ENCODE peak calls at places on chromosomes 16 and 17, in four cellular contexts. One of them, this sample, is unnamed.
A peak's percentile ranks its signal among the peaks of the same experiment; 100 is the strongest.

GRCh38 chr16:79571753-79572544 is 28.6 kb downstream of the MAF start:
- DNase-seq in activated CD8-positive, alpha-beta T cell treated with anti-CD3 and anti-CD28 coated beads, Interleukin-2, amount 10 ng/mL, durations not matched to agents 7 days and 5 days: no peak
- DNase-seq in activated naive CD8-positive, alpha-beta T cell treated with anti-CD3 and anti-CD28 coated beads for 36 hours: no peak
- DNase-seq in kidney tubule cell: no peak
- DNase-seq in this sample: no peak

GRCh38 chr16:2969545-2970521 is 685 bp downstream of the PAQR4 start:
- DNase-seq in activated naive CD8-positive, alpha-beta T cell treated with anti-CD3 and anti-CD28 coated beads for 36 hours: peak; percentile 91
- DNase-seq in activated CD8-positive, alpha-beta T cell treated with anti-CD3 and anti-CD28 coated beads, Interleukin-2, amount 10 ng/mL, durations not matched to agents 7 days and 5 days: peak; percentile 88
- DNase-seq in kidney tubule cell: peak; percentile 74
- DNase-seq in this sample: no peak

GRCh38 chr16:1450218-1450617 is 5.9 kb upstream of the CCDC154 start:
- DNase-seq in activated naive CD8-positive, alpha-beta T cell treated with anti-CD3 and anti-CD28 coated beads for 36 hours: no peak
- DNase-seq in activated CD8-positive, alpha-beta T cell treated with anti-CD3 and anti-CD28 coated beads, Interleukin-2, amount 10 ng/mL, durations not matched to agents 7 days and 5 days: no peak
- DNase-seq in kidney tubule cell: no peak
- DNase-seq in this sample: no peak

GRCh38 chr17:2250140-2251095 is 53.2 kb downstream of the SMG6 start:
- DNase-seq in kidney tubule cell: no peak
- DNase-seq in activated naive CD8-positive, alpha-beta T cell treated with anti-CD3 and anti-CD28 coated beads for 36 hours: peak; percentile 49
- DNase-seq in activated CD8-positive, alpha-beta T cell treated with anti-CD3 and anti-CD28 coated beads, Interleukin-2, amount 10 ng/mL, durations not matched to agents 7 days and 5 days: peak; percentile 74
- DNase-seq in this sample: no peak

GRCh38 chr17:41049110-41049509 is 2.0 kb upstream of the KRTAP2-1 start:
- DNase-seq in activated CD8-positive, alpha-beta T cell treated with anti-CD3 and anti-CD28 coated beads, Interleukin-2, amount 10 ng/mL, durations not matched to agents 7 days and 5 days: no peak
- DNase-seq in activated naive CD8-positive, alpha-beta T cell treated with anti-CD3 and anti-CD28 coated beads for 36 hours: no peak
- DNase-seq in kidney tubule cell: peak; percentile 81
- DNase-seq in this sample: no peak

GRCh38 chr16:30609002-30609927 is 924 bp downstream of the ZNF689 start:
- DNase-seq in activated CD8-positive, alpha-beta T cell treated with anti-CD3 and anti-CD28 coated beads, Interleukin-2, amount 10 ng/mL, durations not matched to agents 7 days and 5 days: peak; percentile 53
- DNase-seq in kidney tubule cell: peak; percentile 54
- DNase-seq in activated naive CD8-positive, alpha-beta T cell treated with anti-CD3 and anti-CD28 coated beads for 36 hours: peak; percentile 56
- DNase-seq in this sample: no peak

GRCh38 chr16:30533748-30534367 is 800 bp downstream of the ZNF747 start:
- DNase-seq in kidney tubule cell: peak; percentile 20
- DNase-seq in activated naive CD8-positive, alpha-beta T cell treated with anti-CD3 and anti-CD28 coated beads for 36 hours: peak; percentile 24
- DNase-seq in activated CD8-positive, alpha-beta T cell treated with anti-CD3 and anti-CD28 coated beads, Interleukin-2, amount 10 ng/mL, durations not matched to agents 7 days and 5 days: peak; percentile 42
- DNase-seq in this sample: no peak

GRCh38 chr16:88195021-88195581 is 187.7 kb upstream of the ZNF469 start:
- DNase-seq in activated CD8-positive, alpha-beta T cell treated with anti-CD3 and anti-CD28 coated beads, Interleukin-2, amount 10 ng/mL, durations not matched to agents 7 days and 5 days: no peak
- DNase-seq in kidney tubule cell: no peak
- DNase-seq in activated naive CD8-positive, alpha-beta T cell treated with anti-CD3 and anti-CD28 coated beads for 36 hours: no peak
- DNase-seq in this sample: no peak

GRCh38 chr17:78998311-78999055 is 11.1 kb downstream of the CANT1 start:
- DNase-seq in activated naive CD8-positive, alpha-beta T cell treated with anti-CD3 and anti-CD28 coated beads for 36 hours: no peak
- DNase-seq in kidney tubule cell: no peak
- DNase-seq in activated CD8-positive, alpha-beta T cell treated with anti-CD3 and anti-CD28 coated beads, Interleukin-2, amount 10 ng/mL, durations not matched to agents 7 days and 5 days: no peak
- DNase-seq in this sample: no peak

GRCh38 chr17:78144146-78144719 is 2.0 kb upstream of the C17orf99 start:
- DNase-seq in kidney tubule cell: peak; percentile 78
- DNase-seq in activated naive CD8-positive, alpha-beta T cell treated with anti-CD3 and anti-CD28 coated beads for 36 hours: no peak
- DNase-seq in activated CD8-positive, alpha-beta T cell treated with anti-CD3 and anti-CD28 coated beads, Interleukin-2, amount 10 ng/mL, durations not matched to agents 7 days and 5 days: no peak
- DNase-seq in this sample: no peak

GRCh38 chr16:17348826-17349225 is 121.9 kb downstream of the XYLT1 start:
- DNase-seq in kidney tubule cell: no peak
- DNase-seq in activated naive CD8-positive, alpha-beta T cell treated with anti-CD3 and anti-CD28 coated beads for 36 hours: no peak
- DNase-seq in activated CD8-positive, alpha-beta T cell treated with anti-CD3 and anti-CD28 coated beads, Interleukin-2, amount 10 ng/mL, durations not matched to agents 7 days and 5 days: no peak
- DNase-seq in this sample: no peak

GRCh38 chr17:13635951-13636350 is 34.2 kb upstream of the HS3ST3A1 start:
- DNase-seq in activated naive CD8-positive, alpha-beta T cell treated with anti-CD3 and anti-CD28 coated beads for 36 hours: no peak
- DNase-seq in activated CD8-positive, alpha-beta T cell treated with anti-CD3 and anti-CD28 coated beads, Interleukin-2, amount 10 ng/mL, durations not matched to agents 7 days and 5 days: no peak
- DNase-seq in kidney tubule cell: no peak
- DNase-seq in this sample: no peak

GRCh38 chr17:30600830-30601494 is 123.8 kb downstream of the GOSR1 start:
- DNase-seq in kidney tubule cell: peak; percentile 39
- DNase-seq in activated CD8-positive, alpha-beta T cell treated with anti-CD3 and anti-CD28 coated beads, Interleukin-2, amount 10 ng/mL, durations not matched to agents 7 days and 5 days: peak; percentile 39
- DNase-seq in activated naive CD8-positive, alpha-beta T cell treated with anti-CD3 and anti-CD28 coated beads for 36 hours: peak; percentile 7
- DNase-seq in this sample: no peak